ENCODE peak calls at places on chromosomes 11 and 22, in six cellular contexts. H is astrocyte of the hippocampus; G is breast epithelium; E is HL-60; D is substantia nigra; W is activated naive CD4-positive, alpha-beta T cell treated with anti-CD3 and anti-CD28 coated beads, Interleukin-2, amount 50 U/mL, for 16 hours. C is an unnamed sample.

GRCh38 chr22:48346311-48346710 is 1481.4 kb downstream of the BRD1 start:
- DNase-seq in H (no peak), G (no peak), E (no peak), D (no peak), W (no peak), C (no peak)

GRCh38 chr11:43556269-43556668 is 124.3 kb upstream of the HSD17B12 start:
- DNase-seq in H (no peak), G (no peak), E (no peak), D (no peak), W (no peak), C (no peak)

GRCh38 chr22:46336119-46337078 is 885 bp downstream of the TRMU start:
- DNase-seq in H (peak; percentile 44), G (no peak), E (no peak), D (no peak), W (no peak), C (peak; percentile 45)

GRCh38 chr22:39970742-39971141 is 10.5 kb downstream of the TMA7B start:
- DNase-seq in H (no peak), G (no peak), E (no peak), D (no peak), W (no peak), C (no peak)

GRCh38 chr22:43841742-43842141 is 20.6 kb downstream of the SULT4A1 start:
- DNase-seq in H (no peak), G (no peak), E (no peak), D (no peak), W (no peak), C (no peak)

GRCh38 chr11:34798985-34799384 is 117.2 kb downstream of the APIP start:
- DNase-seq in H (no peak), G (no peak), E (no peak), D (no peak), W (no peak), C (no peak)

GRCh38 chr22:41636467-41636866 is 15.4 kb downstream of the XRCC6 start:
- DNase-seq in H (peak; percentile 49), G (no peak), E (no peak), D (no peak), W (no peak), C (no peak)

GRCh38 chr22:42758929-42759629 is 38.4 kb upstream of the A4GALT start:
- DNase-seq in H (peak; percentile 55), G (no peak), E (no peak), D (no peak), W (no peak), C (no peak)

GRCh38 chr22:32926600-32926999 is 125.1 kb downstream of the TIMP3 start:
- DNase-seq in H (peak; percentile 36), G (no peak), E (no peak), D (no peak), W (no peak), C (no peak)

GRCh38 chr22:40401532-40401931 is 31.1 kb downstream of the SGSM3 start:
- DNase-seq in H (no peak), G (no peak), E (no peak), D (no peak), W (no peak), C (no peak)

GRCh38 chr11:75346912-75347647 is 4.4 kb downstream of the ARRB1 start:
- DNase-seq in H (no peak), G (peak; percentile 71), E (no peak), D (no peak), W (no peak), C (no peak)

GRCh38 chr22:37069719-37070118 is 18.2 kb downstream of the KCTD17 start:
- DNase-seq in H (no peak), G (no peak), E (no peak), D (no peak), W (no peak), C (no peak)

GRCh38 chr11:11555228-11555627 is 66.6 kb downstream of the GALNT18 start:
- DNase-seq in H (peak; percentile 81), G (no peak), E (no peak), D (no peak), W (no peak), C (peak; percentile 94)

GRCh38 chr11:59223611-59224010 is 10.9 kb upstream of the MPEG1 start:
- DNase-seq in H (no peak), G (no peak), E (peak; percentile 65), D (no peak), W (no peak), C (no peak)

GRCh38 chr11:62444271-62444833 is 25.5 kb downstream of the SCGB1A1 start:
- DNase-seq in H (peak; percentile 57), G (no peak), E (no peak), D (peak; percentile 71), W (peak; percentile 48), C (peak; percentile 87)

GRCh38 chr22:49052023-49052538 is 775.6 kb downstream of the BRD1 start:
- DNase-seq in H (peak; percentile 20), G (no peak), E (no peak), D (no peak), W (peak; percentile 38), C (peak; percentile 52)

GRCh38 chr11:126607374-126607773 is 251.9 kb downstream of the ST3GAL4 start:
- DNase-seq in H (peak; percentile 88), G (no peak), E (no peak), D (peak; percentile 44), W (no peak), C (peak; percentile 85)

GRCh38 chr11:746289-747175 is 732 bp upstream of the TALDO1 start:
- DNase-seq in H (peak; percentile 47), G (no peak), E (no peak), D (peak; percentile 49), W (peak; percentile 57), C (peak; percentile 27)

GRCh38 chr11:103618532-103618931 is 417.9 kb upstream of the DDI1 start:
- DNase-seq in H (no peak), G (no peak), E (no peak), D (no peak), W (no peak), C (no peak)

GRCh38 chr11:1669546-1670218 is 27.3 kb upstream of the KRTAP5-6 start:
- DNase-seq in H (no peak), G (no peak), E (no peak), D (no peak), W (no peak), C (no peak)

GRCh38 chr22:35451602-35452001 is 51.7 kb downstream of the MCM5 start:
- DNase-seq in H (no peak), G (no peak), E (no peak), D (no peak), W (no peak), C (no peak)

GRCh38 chr11:17991799-17992433 is 20.9 kb downstream of the SERGEF start:
- DNase-seq in H (peak; percentile 70), G (no peak), E (no peak), D (no peak), W (peak; percentile 44), C (peak; percentile 77)

GRCh38 chr22:33620085-33620484 is 300.2 kb downstream of the LARGE1 start:
- DNase-seq in H (no peak), G (no peak), E (no peak), D (no peak), W (no peak), C (no peak)